ENCODE peak calls at places on chromosomes 2 and 18, in eight cellular contexts. S is HCT116, E is K562, M is HepG2, H is H1, F is GM12878, I is endothelial cell of umbilical vein, K is SK-N-SH. A is an unnamed sample. For H3K79me2, the result is how much of the 10 kb centered on the place peaks cover.

GRCh38 chr2:27071990-27072830 is 756 bp upstream of the OST4 start:
- DNase-seq in E (peak), H (peak), F (no peak), M (no peak), K (peak), S (no peak), I (peak), A (peak)

GRCh38 chr2:88694015-88694414 is 2.5 kb downstream of the RPIA start:
- DNase-seq in I (no peak), H (no peak), M (no peak), E (no peak), K (no peak), F (no peak), S (no peak), A (no peak)

GRCh38 chr18:75797046-75797445 is 369.5 kb upstream of the SMIM21 start:
- DNase-seq in I (no peak), K (no peak), F (no peak), E (no peak), M (no peak), S (no peak), H (no peak), A (no peak)

GRCh38 chr2:159515482-159515881 is 100.9 kb downstream of the BAZ2B start:
- DNase-seq in S (no peak), H (no peak), E (no peak), I (peak), M (no peak), K (no peak), F (no peak), A (no peak)

GRCh38 chr18:13585379-13586153 is 140.8 kb downstream of the FAM210A start:
- DNase-seq in M (no peak), I (no peak), E (no peak), H (no peak), F (no peak), S (no peak), K (peak), A (no peak)

GRCh38 chr2:174495365-174496012 is 8.7 kb upstream of the GPR155 start:
- DNase-seq in I (no peak), S (no peak), K (no peak), H (no peak), M (no peak), F (no peak), E (no peak), A (peak)

GRCh38 chr2:195252018-195252417 is 405.0 kb upstream of the SLC39A10 start:
- DNase-seq in E (no peak), K (no peak), H (peak), M (no peak), S (no peak), I (no peak), F (no peak), A (peak)

GRCh38 chr2:164595031-164595430 is 26.3 kb downstream of the GRB14 start:
- DNase-seq in K (no peak), M (no peak), F (no peak), I (no peak), S (no peak), E (no peak), H (no peak), A (no peak)

GRCh38 chr2:136225950-136226835 is 108.2 kb upstream of the CXCR4 start:
- DNase-seq in I (no peak), F (no peak), H (no peak), S (no peak), E (no peak), M (no peak), K (no peak), A (peak)

GRCh38 chr18:48003426-48004349 is 73.2 kb upstream of the SMAD2 start:
- DNase-seq in M (no peak), I (peak), F (no peak), K (no peak), S (peak), E (no peak), H (no peak), A (no peak)

GRCh38 chr2:189210250-189211075 is 30.9 kb upstream of the COL5A2 start:
- DNase-seq in E (peak), F (no peak), H (no peak), K (no peak), I (peak), S (peak), M (no peak), A (no peak)

GRCh38 chr2:8676191-8676914 is 5.5 kb upstream of the ID2 start:
- DNase-seq in K (peak), I (peak), F (no peak), M (no peak), S (no peak), E (no peak), H (peak), A (peak)

GRCh38 chr2:226915846-226916360 is 80.0 kb downstream of the RHBDD1 start:
- DNase-seq in F (no peak), E (no peak), M (no peak), I (no peak), H (no peak), K (no peak), S (no peak), A (no peak)

GRCh38 chr18:10442551-10442971 is 11.9 kb upstream of the APCDD1 start:
- DNase-seq in S (no peak), F (no peak), M (no peak), H (no peak), I (no peak), E (no peak), K (no peak), A (no peak)

GRCh38 chr2:104429978-104430740 is 423.8 kb upstream of the POU3F3 start:
- DNase-seq in I (no peak), F (no peak), S (no peak), H (no peak), E (no peak), M (no peak), K (no peak), A (no peak)

GRCh38 chr2:171520471-171520870 is 1.8 kb upstream of the CYBRD1 start:
- DNase-seq in M (no peak), F (no peak), E (no peak), S (no peak), H (no peak), I (no peak), K (no peak), A (no peak)

GRCh38 chr2:11684894-11685460 is 15.0 kb upstream of the NTSR2 start:
- DNase-seq in M (no peak), K (no peak), I (no peak), S (no peak), H (no peak), E (no peak), F (no peak), A (no peak)

GRCh38 chr18:62566199-62566598 is 43.4 kb downstream of the ZCCHC2 start:
- DNase-seq in K (no peak), H (no peak), I (peak), M (peak), S (no peak), E (peak), F (no peak), A (peak)

GRCh38 chr2:121285077-121285449 is at the start of gene TFCP2L1:
- DNase-seq in S (no peak), E (peak), I (no peak), M (no peak), H (no peak), K (no peak), F (no peak), A (peak)

GRCh38 chr18:76457957-76458356 is 37.1 kb downstream of the ZNF516 start:
- DNase-seq in I (no peak), K (no peak), M (no peak), F (no peak), S (no peak), H (no peak), E (no peak), A (no peak)

GRCh38 chr2:111221701-111222100 is 101.0 kb downstream of the BCL2L11 start:
- DNase-seq in K (no peak), E (no peak), S (no peak), F (no peak), M (no peak), I (no peak), H (no peak), A (no peak)

GRCh38 chr2:217694296-217694695 is 308.5 kb downstream of the TNS1 start:
- DNase-seq in K (no peak), F (no peak), I (no peak), H (no peak), S (no peak), M (no peak), E (no peak), A (no peak)

GRCh38 chr2:101843048-101843447 is 145.5 kb downstream of the MAP4K4 start:
- DNase-seq in E (no peak), H (no peak), K (no peak), F (no peak), I (peak), M (no peak), S (no peak), A (no peak)

GRCh38 chr2:189685540-189686229 is 11.2 kb downstream of the ANKAR start:
- DNase-seq in E (peak), F (no peak), H (peak), K (no peak), M (no peak), S (no peak), I (peak), A (peak)

GRCh38 chr18:3839481-3840075 is 389.6 kb downstream of the TGIF1 start:
- DNase-seq in F (no peak), S (no peak), I (no peak), H (no peak), E (no peak), K (no peak), M (no peak), A (peak)

GRCh38 chr2:6941299-6942046 is 24.3 kb downstream of the RNF144A start:
- DNase-seq in F (no peak), I (no peak), H (no peak), K (no peak), M (no peak), S (no peak), E (no peak), A (no peak)

GRCh38 chr18:56696966-56697365 is 45.8 kb downstream of the WDR7 start:
- DNase-seq in M (no peak), I (no peak), F (no peak), H (no peak), E (no peak), K (no peak), S (no peak), A (no peak)

GRCh38 chr2:217685255-217685605 is 317.6 kb downstream of the TNS1 start:
- DNase-seq in M (peak), S (peak), H (no peak), I (no peak), F (no peak), E (no peak), K (no peak), A (peak)

GRCh38 chr2:104028066-104028465 is 825.8 kb upstream of the POU3F3 start:
- DNase-seq in K (no peak), F (no peak), M (no peak), S (no peak), I (no peak), H (no peak), E (no peak), A (no peak)

GRCh38 chr2:103004426-103004942 is 242.7 kb downstream of the TMEM182 start:
- DNase-seq in M (no peak), H (no peak), F (no peak), I (no peak), S (no peak), K (no peak), E (no peak), A (no peak)

GRCh38 chr2:164504253-164504652 is 117.0 kb downstream of the GRB14 start:
- DNase-seq in I (no peak), H (peak), F (no peak), K (no peak), M (peak), E (no peak), S (no peak), A (peak)

GRCh38 chr18:63444567-63444966 is 22.3 kb upstream of the VPS4B start:
- DNase-seq in K (no peak), S (no peak), H (no peak), M (no peak), I (no peak), E (no peak), F (no peak), A (no peak)

GRCh38 chr2:215532844-215533243 is 97.0 kb upstream of the FN1 start:
- DNase-seq in S (no peak), F (no peak), I (no peak), H (no peak), K (no peak), E (peak), M (peak), A (no peak)

DNA sequence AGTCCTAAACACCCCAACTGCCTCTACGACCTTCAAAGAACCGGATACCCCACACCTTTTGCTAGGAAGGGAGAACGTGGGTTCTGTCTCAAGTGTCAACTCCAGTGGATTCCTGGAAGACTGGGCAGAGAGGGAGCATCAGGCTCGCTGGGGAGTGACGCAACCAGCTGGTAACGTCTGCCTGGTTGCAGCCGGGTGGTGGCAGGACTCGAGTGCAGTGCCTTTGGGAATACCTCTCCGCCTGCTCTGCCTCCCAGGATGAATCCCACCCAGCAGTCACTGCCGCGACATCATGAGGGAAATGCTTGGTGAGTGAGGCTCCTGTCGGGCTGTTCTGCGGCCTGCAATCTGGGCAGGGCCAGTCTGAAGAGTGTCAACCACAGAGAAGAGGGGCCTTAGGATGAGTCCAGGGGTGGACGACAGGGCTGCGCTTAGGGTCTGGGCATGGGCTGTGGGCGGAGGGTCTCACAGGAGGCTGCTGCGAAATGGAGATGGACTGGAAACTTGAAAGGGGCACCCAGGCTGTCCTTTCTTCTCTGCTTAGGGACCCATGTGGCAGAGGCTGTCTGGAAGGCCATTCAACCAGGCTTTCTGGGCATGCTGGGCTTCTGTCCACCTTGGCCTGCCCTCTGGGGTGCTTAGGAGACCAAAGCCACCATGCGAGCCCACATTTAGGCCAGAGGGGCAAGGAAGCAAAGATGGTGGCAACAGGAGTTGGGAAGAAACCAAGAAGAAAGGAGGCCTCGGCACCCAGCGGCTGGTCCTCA is 12.9 kb downstream of the GPR17 start:
- DNase-seq in F (no peak), I (no peak), M (no peak), K (no peak), S (no peak), H (no peak), E (no peak), A (no peak)
- TF ChIP-seq POLR2AphosphoS5 in F (no peak), I (no peak), M (no peak), K (no peak), S (no peak), H (no peak), E (no peak), A (no peak)

GRCh38 chr2:55048514-55048924 is 1.7 kb downstream of the RTN4 start:
- DNase-seq in M (peak), E (peak), S (peak), H (no peak), K (peak), I (peak), F (no peak), A (peak)
- H3K79me2 ChIP-seq in M (half or more), E (half or more), S (half or more), H (half or more), K (half or more), I (half or more), F (half or more), A (half or more)

GRCh38 chr2:74869522-74869921 is 35.6 kb downstream of the HK2 start:
- DNase-seq in E (no peak), H (no peak), K (no peak), S (no peak), F (no peak), M (no peak), I (no peak), A (no peak)

GRCh38 chr2:74873678-74874640 is 40.0 kb downstream of the HK2 start:
- DNase-seq in S (no peak), F (no peak), I (no peak), H (no peak), K (no peak), M (no peak), E (no peak), A (no peak)

GRCh38 chr2:74873041-74873440 is 39.1 kb downstream of the HK2 start:
- DNase-seq in K (no peak), E (no peak), I (no peak), F (no peak), M (no peak), H (no peak), S (no peak), A (no peak)

GRCh38 chr2:74871414-74871813 is 37.5 kb downstream of the HK2 start:
- DNase-seq in H (no peak), S (no peak), F (no peak), E (no peak), K (no peak), I (no peak), M (no peak), A (no peak)

DNA sequence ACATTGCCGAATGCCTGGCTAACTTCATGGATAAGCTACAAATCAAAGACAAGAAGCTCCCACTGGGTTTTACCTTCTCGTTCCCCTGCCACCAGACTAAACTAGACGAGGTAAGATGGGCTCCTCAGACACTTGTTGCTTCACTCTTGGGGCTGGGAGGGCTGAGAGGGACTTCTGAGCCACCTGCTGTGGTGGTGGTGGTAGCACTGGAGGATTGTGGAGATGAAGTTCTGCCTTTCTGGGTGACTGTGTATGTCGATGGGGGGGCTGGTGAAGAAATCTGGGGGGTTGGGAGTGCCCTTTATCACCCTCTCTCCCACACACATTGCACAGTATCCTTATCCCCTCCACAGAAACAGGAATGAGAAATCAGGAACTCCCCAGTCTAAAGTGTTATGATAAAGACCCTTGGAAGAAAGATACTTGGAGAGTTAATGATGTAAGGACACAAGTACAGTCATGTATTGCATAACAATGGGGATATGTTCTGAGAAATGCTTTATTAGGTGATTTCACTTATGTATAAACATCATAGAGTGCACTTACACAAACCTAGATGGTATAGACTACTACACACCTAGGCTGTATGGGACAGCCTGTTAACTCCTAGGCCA is 38.5 kb downstream of the HK2 start:
- DNase-seq in K (no peak), H (no peak), M (no peak), E (no peak), S (no peak), F (no peak), I (no peak), A (no peak)
- TF ChIP-seq POLR2AphosphoS5 in K (no peak), H (no peak), M (no peak), E (no peak), S (no peak), F (no peak), I (no peak), A (no peak)

GRCh38 chr2:235009081-235009480 is 57.3 kb downstream of the SH3BP4 start:
- DNase-seq in S (no peak), K (no peak), F (no peak), H (no peak), M (no peak), E (no peak), I (no peak), A (no peak)
- H3K79me2 ChIP-seq in S (half or more), K (half or more), F (under half), H (half or more), M (half or more), E (under half), I (half or more), A (half or more)

GRCh38 chr18:6059551-6059950 is 164.2 kb upstream of the TMEM200C start:
- DNase-seq in E (no peak), M (no peak), K (no peak), F (no peak), S (no peak), I (no peak), H (no peak), A (no peak)

GRCh38 chr18:6057604-6058003 is 162.3 kb upstream of the TMEM200C start:
- DNase-seq in I (no peak), H (no peak), E (no peak), M (no peak), S (no peak), K (no peak), F (no peak), A (no peak)

GRCh38 chr18:6056171-6056932 is 161.0 kb upstream of the TMEM200C start:
- DNase-seq in S (no peak), I (peak), K (no peak), M (peak), E (no peak), F (no peak), H (no peak), A (no peak)

GRCh38 chr18:6060149-6060548 is 164.8 kb upstream of the TMEM200C start:
- DNase-seq in M (no peak), H (no peak), I (no peak), E (no peak), F (no peak), K (no peak), S (no peak), A (no peak)

GRCh38 chr18:6058941-6059340 is 163.6 kb upstream of the TMEM200C start:
- DNase-seq in E (no peak), S (no peak), H (no peak), I (no peak), F (no peak), M (peak), K (no peak), A (peak)
- TF ChIP-seq POLR2AphosphoS5 in E (no peak), S (no peak), H (no peak), I (no peak), F (no peak), M (no peak), K (no peak), A (no peak)

GRCh38 chr2:131056204-131056975 is 36.9 kb downstream of the FAM168B start:
- DNase-seq in K (no peak), F (no peak), H (no peak), S (no peak), M (no peak), I (no peak), E (no peak), A (no peak)

GRCh38 chr2:131055169-131056065 is 37.8 kb downstream of the FAM168B start:
- DNase-seq in K (no peak), I (no peak), E (no peak), H (no peak), S (no peak), M (no peak), F (no peak), A (no peak)

GRCh38 chr2:131058214-131058613 is 35.0 kb downstream of the FAM168B start:
- DNase-seq in M (no peak), E (no peak), I (no peak), H (no peak), S (no peak), K (no peak), F (no peak), A (no peak)

GRCh38 chr2:131062066-131062465 is 31.2 kb downstream of the FAM168B start:
- DNase-seq in K (no peak), F (no peak), S (no peak), I (peak), M (no peak), H (no peak), E (no peak), A (no peak)

DNA sequence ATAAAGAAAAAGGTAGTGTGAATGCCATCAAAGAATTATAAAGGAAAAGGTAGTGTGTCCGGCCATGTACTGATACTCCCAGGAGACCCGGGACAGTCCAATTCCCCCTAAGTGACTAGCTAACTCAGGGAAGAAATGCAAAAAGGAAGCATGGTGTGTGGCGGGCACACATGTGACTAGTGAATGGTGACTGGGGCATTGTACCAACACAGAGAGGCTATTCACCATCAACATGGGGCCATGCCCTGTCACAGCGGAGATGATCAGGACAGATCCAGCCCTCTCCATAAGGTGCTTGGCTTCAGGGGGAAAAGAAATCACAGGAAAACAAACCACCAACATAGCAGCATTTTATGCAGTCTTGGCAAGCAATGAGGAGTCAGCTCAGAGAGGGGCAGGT is 34.4 kb downstream of the FAM168B start:
- DNase-seq in K (no peak), F (no peak), I (no peak), S (no peak), M (no peak), H (no peak), E (no peak), A (no peak)
- H3K79me2 ChIP-seq in K (half or more), F (under half), I (half or more), S (half or more), M (half or more), H (half or more), E (half or more), A (half or more)